ENCODE peak calls at places on chromosomes 6 and 20, in eight cellular contexts. X is GM23248, W is mammary epithelial cell, V is PC-3, T is H9, M is HepG2, I is keratinocyte, O is H1. S is an unnamed sample. For H3K4me1 and H4K20me1, the result is how much of the 10 kb centered on the place peaks cover.

GRCh38 chr6:25248100-25248499 is 31.1 kb upstream of the CARMIL1 start:
- DNase-seq in V (peak), M (no peak), X (peak), I (no peak), W (peak), T (no peak), O (no peak), S (no peak)

GRCh38 chr20:32667030-32667429 is 6.7 kb downstream of the C20orf203 start:
- DNase-seq in T (no peak), V (no peak), X (no peak), I (no peak), M (no peak), W (no peak), O (no peak), S (no peak)

GRCh38 chr6:26199057-26199772 is 112.0 kb downstream of the HFE start:
- DNase-seq in I (peak), W (peak), V (peak), M (peak), O (no peak), T (peak), X (peak), S (peak)

GRCh38 chr6:130958468-130958867 is 104.6 kb downstream of the EPB41L2 start:
- DNase-seq in W (peak), T (no peak), I (no peak), M (no peak), V (peak), O (no peak), X (peak), S (no peak)

GRCh38 chr6:125944434-125944816 is 12.1 kb upstream of the HINT3 start:
- DNase-seq in W (peak), T (no peak), V (peak), O (no peak), X (peak), I (no peak), M (peak), S (no peak)

GRCh38 chr6:23266536-23266935 is 697.2 kb downstream of the HDGFL1 start:
- DNase-seq in V (no peak), X (no peak), O (no peak), M (no peak), T (no peak), I (no peak), W (no peak), S (no peak)

GRCh38 chr6:64736421-64736950 is 970.5 kb downstream of the EYS start:
- DNase-seq in W (no peak), V (peak), I (no peak), O (no peak), T (no peak), M (no peak), X (no peak), S (no peak)

GRCh38 chr6:14544689-14545088 is 427.1 kb downstream of the CD83 start:
- DNase-seq in O (no peak), I (no peak), W (no peak), M (no peak), T (no peak), V (no peak), X (no peak), S (peak)

GRCh38 chr20:51529027-51529749 is 13.3 kb downstream of the NFATC2 start:
- DNase-seq in M (no peak), O (no peak), I (no peak), V (no peak), T (no peak), W (no peak), X (peak), S (peak)

GRCh38 chr20:48694466-48694865 is 133.3 kb downstream of the PREX1 start:
- DNase-seq in I (no peak), M (no peak), X (no peak), W (no peak), T (no peak), O (no peak), V (no peak), S (no peak)

GRCh38 chr6:128516514-128516898 is 3.9 kb downstream of the PTPRK start:
- DNase-seq in T (no peak), W (no peak), V (peak), O (no peak), I (no peak), X (peak), M (peak), S (no peak)

GRCh38 chr20:4161447-4162251 is 146.3 kb upstream of the RNF24 start:
- DNase-seq in I (no peak), M (peak), X (no peak), W (peak), O (no peak), T (no peak), V (peak), S (no peak)

GRCh38 chr6:43669922-43670622 is 17.5 kb downstream of the MRPS18A start:
- DNase-seq in M (no peak), X (no peak), T (peak), V (peak), W (no peak), O (no peak), I (no peak), S (no peak)

GRCh38 chr6:13877116-13877515 is 47.6 kb upstream of the RNF182 start:
- DNase-seq in T (no peak), O (no peak), W (peak), V (no peak), X (peak), I (no peak), M (no peak), S (no peak)

GRCh38 chr6:12992770-12993169 is 276.2 kb downstream of the PHACTR1 start:
- DNase-seq in W (no peak), M (no peak), X (no peak), O (no peak), V (no peak), I (no peak), T (peak), S (no peak)

GRCh38 chr6:56549014-56549413 is 93.7 kb downstream of the DST start:
- DNase-seq in W (no peak), M (no peak), O (no peak), T (no peak), X (peak), V (peak), I (no peak), S (peak)

GRCh38 chr6:159036673-159037072 is 8.1 kb downstream of the TAGAP start:
- DNase-seq in X (no peak), I (no peak), T (no peak), M (no peak), O (no peak), V (no peak), W (no peak), S (no peak)

GRCh38 chr6:99813565-99813964 is 180.5 kb downstream of the MCHR2 start:
- DNase-seq in M (no peak), W (no peak), I (no peak), X (no peak), T (no peak), O (no peak), V (no peak), S (no peak)

GRCh38 chr6:72559067-72559466 is 62.8 kb upstream of the KCNQ5 start:
- DNase-seq in I (no peak), W (no peak), T (no peak), M (no peak), X (no peak), O (no peak), V (no peak), S (no peak)

GRCh38 chr6:57173886-57174510 is 1.9 kb downstream of the BAG2 start:
- DNase-seq in T (peak), O (no peak), V (peak), M (peak), W (peak), I (no peak), X (peak), S (peak)

GRCh38 chr20:35702051-35702823 is 3.0 kb downstream of the ROMO1 start:
- DNase-seq in X (peak), W (peak), T (no peak), V (no peak), I (no peak), M (no peak), O (no peak), S (peak)

GRCh38 chr6:137434640-137435039 is 59.6 kb downstream of the OLIG3 start:
- DNase-seq in W (no peak), T (no peak), V (no peak), O (no peak), I (no peak), X (no peak), M (no peak), S (no peak)

GRCh38 chr6:31129130-31129529 is 8.9 kb upstream of the CDSN start:
- DNase-seq in M (no peak), X (no peak), W (no peak), O (no peak), T (no peak), V (peak), I (no peak), S (no peak)

GRCh38 chr6:42349753-42350573 is 101.8 kb downstream of the TRERF1 start:
- DNase-seq in M (no peak), O (no peak), I (no peak), X (peak), W (no peak), T (no peak), V (no peak), S (no peak)

GRCh38 chr6:51514396-51515051 is 572.9 kb downstream of the PKHD1 start:
- DNase-seq in W (peak), I (peak), V (no peak), X (peak), M (no peak), T (no peak), O (no peak), S (no peak)

GRCh38 chr6:169428532-169428931 is 174.9 kb upstream of the THBS2 start:
- DNase-seq in X (peak), O (no peak), I (no peak), T (no peak), M (no peak), W (no peak), V (no peak), S (no peak)

GRCh38 chr6:40506956-40507355 is 80.2 kb downstream of the LRFN2 start:
- DNase-seq in O (no peak), V (no peak), T (no peak), X (peak), M (no peak), W (no peak), I (no peak), S (no peak)

GRCh38 chr6:105851586-105851985 is 234.6 kb upstream of the PRDM1 start:
- DNase-seq in V (no peak), I (no peak), O (no peak), X (no peak), M (no peak), W (no peak), T (no peak), S (no peak)

GRCh38 chr6:118387921-118388701 is 160.0 kb upstream of the PLN start:
- DNase-seq in O (no peak), T (no peak), W (peak), X (peak), I (no peak), V (peak), M (no peak), S (no peak)

GRCh38 chr6:7758456-7758855 is 32.6 kb downstream of the BMP6 start:
- DNase-seq in O (no peak), V (peak), W (peak), T (no peak), M (no peak), X (peak), I (no peak), S (no peak)

GRCh38 chr6:99490608-99491007 is 24.6 kb downstream of the USP45 start:
- DNase-seq in O (no peak), W (no peak), X (no peak), T (no peak), I (no peak), M (no peak), V (no peak), S (no peak)

GRCh38 chr6:42138630-42139619 is 3.5 kb downstream of the C6orf132 start:
- DNase-seq in M (peak), O (no peak), W (no peak), X (no peak), V (peak), T (peak), I (no peak), S (no peak)

GRCh38 chr20:58985656-58986055 is 4.6 kb downstream of the NELFCD start:
- DNase-seq in I (no peak), V (no peak), O (no peak), T (no peak), M (no peak), W (no peak), X (peak), S (no peak)

GRCh38 chr20:39619386-39619785 is 657.2 kb downstream of the DHX35 start:
- DNase-seq in M (no peak), X (no peak), O (no peak), I (no peak), T (no peak), V (no peak), W (no peak), S (no peak)

GRCh38 chr6:47484616-47485015 is 7.0 kb downstream of the CD2AP start:
- DNase-seq in V (peak), X (peak), M (no peak), I (no peak), W (peak), O (no peak), T (no peak), S (no peak)

GRCh38 chr20:22682381-22682780 is 98.0 kb upstream of the FOXA2 start:
- DNase-seq in I (no peak), M (no peak), O (no peak), V (no peak), X (no peak), W (no peak), T (no peak), S (no peak)

GRCh38 chr20:22681591-22682248 is 97.3 kb upstream of the FOXA2 start:
- DNase-seq in V (no peak), T (no peak), W (no peak), M (no peak), O (no peak), I (no peak), X (no peak), S (no peak)

GRCh38 chr20:22679197-22679596 is 94.8 kb upstream of the FOXA2 start:
- DNase-seq in I (no peak), X (no peak), W (no peak), O (no peak), M (no peak), V (no peak), T (no peak), S (no peak)

GRCh38 chr20:22678678-22679077 is 94.3 kb upstream of the FOXA2 start:
- DNase-seq in O (no peak), V (no peak), W (no peak), T (no peak), X (no peak), M (no peak), I (no peak), S (no peak)

DNA sequence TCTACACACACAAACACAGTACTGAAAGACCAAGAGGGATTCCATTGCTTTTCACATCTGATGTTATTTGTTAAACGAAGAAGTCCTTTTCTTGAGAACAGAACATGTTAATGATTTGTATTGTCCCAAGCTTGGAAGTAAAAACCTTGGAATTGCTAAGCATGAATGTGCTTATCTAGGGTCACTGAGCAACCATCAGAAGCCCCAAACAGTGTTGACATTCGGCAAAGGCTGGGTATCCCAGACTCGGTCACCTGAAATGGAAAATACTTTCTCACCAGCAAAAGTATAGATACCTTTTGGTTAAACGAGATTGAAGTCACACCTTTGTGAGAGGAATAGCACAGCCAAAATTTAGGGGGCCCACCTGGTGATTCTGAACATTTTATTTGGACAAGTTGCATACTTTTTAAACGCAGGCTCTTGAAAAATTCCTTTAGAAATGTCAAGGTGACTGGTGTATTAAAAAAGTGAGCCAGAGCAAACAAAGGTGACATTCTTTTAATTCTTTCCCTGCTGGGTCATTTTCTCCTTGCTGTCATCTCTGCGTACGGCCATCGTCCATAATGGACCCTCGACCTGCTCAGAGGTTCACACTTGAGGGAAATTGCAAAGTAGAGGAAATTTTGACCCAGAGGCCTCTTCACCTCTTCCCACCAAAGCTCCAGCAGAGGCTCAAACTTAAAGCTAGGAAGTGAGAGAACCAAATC is 95.8 kb upstream of the FOXA2 start:
- DNase-seq in I (no peak), T (no peak), V (peak), X (no peak), W (no peak), M (peak), O (no peak), S (no peak)
- H3K4me1 ChIP-seq in I (under half), T (under half), V (under half), X (under half), W (under half), M (under half), O (under half), S (under half)

GRCh38 chr20:37201827-37202162 is 22.4 kb upstream of the MROH8 start:
- DNase-seq in T (no peak), M (no peak), O (no peak), I (no peak), V (no peak), W (no peak), X (peak), S (no peak)
- H3K4me2 ChIP-seq in T (no peak), M (no peak), O (no peak), I (peak), V (peak), W (peak), X (peak), S (no peak)

GRCh38 chr20:62914970-62915457 is 11.3 kb downstream of the DIDO1 start:
- DNase-seq in I (no peak), T (peak), W (peak), O (no peak), X (peak), V (no peak), M (peak), S (no peak)
- H4K20me1 ChIP-seq in I (half or more), T (under half), W (under half), O (half or more), X (under half), V (half or more), M (half or more), S (half or more)

GRCh38 chr6:163293286-163293685 is 121.2 kb upstream of the QKI start:
- DNase-seq in W (no peak), O (no peak), I (no peak), M (no peak), T (no peak), V (no peak), X (no peak), S (no peak)

GRCh38 chr6:163296835-163297519 is 117.5 kb upstream of the QKI start:
- DNase-seq in O (no peak), X (no peak), W (no peak), M (no peak), T (no peak), V (no peak), I (no peak), S (no peak)

GRCh38 chr6:163298079-163298807 is 116.3 kb upstream of the QKI start:
- DNase-seq in M (no peak), I (no peak), T (no peak), V (no peak), X (no peak), O (no peak), W (no peak), S (no peak)

GRCh38 chr6:163291622-163292021 is 122.9 kb upstream of the QKI start:
- DNase-seq in V (no peak), I (no peak), M (no peak), X (peak), T (no peak), W (no peak), O (no peak), S (no peak)

DNA sequence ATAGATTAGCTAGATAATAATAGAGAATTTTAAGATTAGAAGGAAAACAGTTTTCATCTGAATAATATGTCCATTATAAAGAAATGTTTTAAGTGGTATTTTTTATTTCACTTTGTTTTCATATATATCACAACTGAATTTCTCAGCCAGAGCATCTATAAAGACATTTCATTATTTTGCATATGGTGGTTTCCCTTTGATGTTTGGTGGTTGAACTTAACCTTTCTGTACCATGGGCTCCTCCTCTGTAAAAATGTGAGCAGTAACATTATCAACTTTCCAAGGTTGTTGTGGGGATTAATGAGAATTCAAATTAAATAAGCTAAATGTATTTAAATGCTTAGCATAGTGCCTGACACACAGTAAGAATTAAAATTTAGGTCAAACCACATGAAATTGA is 119.8 kb upstream of the QKI start:
- DNase-seq in T (no peak), V (no peak), W (no peak), I (no peak), X (no peak), M (no peak), O (no peak), S (no peak)
- H3K4me1 ChIP-seq in T (under half), V (under half), W (under half), I (under half), X (under half), M (under half), O (under half), S (under half)

GRCh38 chr20:44649976-44650375 is 1.5 kb downstream of the ADA start:
- DNase-seq in T (no peak), W (no peak), V (no peak), M (no peak), X (no peak), O (no peak), I (no peak), S (peak)
- H3K4me2 ChIP-seq in T (no peak), W (no peak), V (no peak), M (no peak), X (no peak), O (no peak), I (no peak), S (no peak)

GRCh38 chr6:108263371-108263770 is 2.5 kb upstream of the SNX3 start:
- DNase-seq in M (no peak), I (no peak), X (no peak), O (no peak), T (no peak), W (no peak), V (no peak), S (no peak)
- H4K20me1 ChIP-seq in M (under half), I (under half), X (under half), O (under half), T (under half), W (under half), V (under half), S (under half)

GRCh38 chr6:156828280-156828703 is 51.1 kb downstream of the ARID1B start:
- DNase-seq in I (peak), T (no peak), X (peak), M (peak), O (no peak), V (peak), W (peak), S (no peak)
- H3K4me1 ChIP-seq in I (under half), T (under half), X (under half), M (under half), O (under half), V (under half), W (under half), S (under half)

DNA sequence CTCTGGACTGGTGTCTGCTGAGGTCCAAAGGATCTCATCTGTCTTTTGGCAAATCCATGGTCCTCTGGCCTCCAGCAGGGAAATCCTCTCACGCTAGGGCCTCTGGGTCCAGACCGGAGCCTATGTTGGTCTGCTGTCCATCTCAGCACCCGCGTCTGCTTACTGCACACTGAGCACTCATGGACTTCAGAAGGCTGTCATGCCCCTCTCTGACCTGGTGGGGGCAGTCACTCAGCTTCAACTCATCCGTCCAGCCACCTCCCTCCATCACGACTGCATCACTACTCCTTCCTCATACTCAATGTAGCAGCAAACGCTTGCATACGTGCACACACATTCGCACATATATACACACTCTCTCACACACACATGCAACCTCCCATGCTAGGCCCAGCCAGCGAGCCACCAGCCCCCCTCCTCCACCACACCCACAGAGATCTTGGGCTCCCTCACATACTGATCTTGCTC is 33.3 kb downstream of the GABRR2 start:
- DNase-seq in O (peak), X (peak), V (peak), M (peak), T (peak), W (peak), I (no peak), S (peak)
- H3K4me2 ChIP-seq in O (no peak), X (no peak), V (no peak), M (no peak), T (no peak), W (no peak), I (no peak), S (peak)

GRCh38 chr20:46183768-46184167 is 65.7 kb downstream of the CD40 start:
- DNase-seq in O (no peak), I (no peak), T (no peak), V (no peak), W (no peak), X (no peak), M (no peak), S (no peak)

GRCh38 chr20:46182801-46183200 is 64.7 kb downstream of the CD40 start:
- DNase-seq in I (no peak), V (no peak), T (no peak), O (no peak), W (no peak), X (no peak), M (no peak), S (no peak)

GRCh38 chr20:46188866-46189265 is 70.8 kb downstream of the CD40 start:
- DNase-seq in V (no peak), T (no peak), X (no peak), W (no peak), M (no peak), I (no peak), O (no peak), S (no peak)

GRCh38 chr20:46185353-46185752 is 67.2 kb downstream of the CD40 start:
- DNase-seq in M (no peak), O (no peak), T (no peak), I (no peak), X (no peak), W (no peak), V (no peak), S (no peak)

GRCh38 chr20:46186210-46186609 is 68.1 kb downstream of the CD40 start:
- DNase-seq in T (no peak), W (no peak), V (no peak), M (no peak), O (no peak), I (no peak), X (no peak), S (no peak)
- H4K20me1 ChIP-seq in T (under half), W (under half), V (under half), M (under half), O (under half), I (under half), X (under half), S (under half)

S was measured in Karpas-422.